ENCODE peak calls at places on chromosomes 12 and 14, in six cellular contexts. G is K562, Q is HCT116, R is SK-N-SH, D is endothelial cell of umbilical vein, Z is H1. V is an unnamed sample.

GRCh38 chr12:11568762-11569478 is 80.6 kb upstream of the ETV6 start:
- DNase-seq in D (no peak), Q (no peak), R (no peak), Z (no peak), G (no peak), V (no peak)

GRCh38 chr14:41986726-41987125 is 380.1 kb downstream of the LRFN5 start:
- DNase-seq in G (no peak), Q (peak), D (no peak), R (no peak), Z (no peak), V (no peak)

GRCh38 chr12:117025481-117026151 is 73.6 kb downstream of the TESC start:
- DNase-seq in R (peak), Z (peak), D (peak), Q (peak), G (peak), V (no peak)

GRCh38 chr12:107818984-107819383 is 44.5 kb downstream of the ASCL4 start:
- DNase-seq in Z (no peak), R (no peak), D (no peak), Q (no peak), G (no peak), V (no peak)

GRCh38 chr12:110224379-110225304 is 56.4 kb upstream of the ATP2A2 start:
- DNase-seq in Z (no peak), Q (no peak), G (no peak), D (peak), R (peak), V (peak)

GRCh38 chr12:25959069-25959961 is 833 bp downstream of the RASSF8 start:
- DNase-seq in G (no peak), Q (no peak), D (peak), R (peak), Z (peak), V (no peak)

GRCh38 chr12:124842073-124842749 is 21.5 kb downstream of the SCARB1 start:
- DNase-seq in Q (no peak), R (peak), D (no peak), G (no peak), Z (no peak), V (no peak)

GRCh38 chr12:88242161-88242925 is 100.2 kb downstream of the TMTC3 start:
- DNase-seq in Q (peak), R (no peak), Z (no peak), D (peak), G (no peak), V (no peak)

DNA sequence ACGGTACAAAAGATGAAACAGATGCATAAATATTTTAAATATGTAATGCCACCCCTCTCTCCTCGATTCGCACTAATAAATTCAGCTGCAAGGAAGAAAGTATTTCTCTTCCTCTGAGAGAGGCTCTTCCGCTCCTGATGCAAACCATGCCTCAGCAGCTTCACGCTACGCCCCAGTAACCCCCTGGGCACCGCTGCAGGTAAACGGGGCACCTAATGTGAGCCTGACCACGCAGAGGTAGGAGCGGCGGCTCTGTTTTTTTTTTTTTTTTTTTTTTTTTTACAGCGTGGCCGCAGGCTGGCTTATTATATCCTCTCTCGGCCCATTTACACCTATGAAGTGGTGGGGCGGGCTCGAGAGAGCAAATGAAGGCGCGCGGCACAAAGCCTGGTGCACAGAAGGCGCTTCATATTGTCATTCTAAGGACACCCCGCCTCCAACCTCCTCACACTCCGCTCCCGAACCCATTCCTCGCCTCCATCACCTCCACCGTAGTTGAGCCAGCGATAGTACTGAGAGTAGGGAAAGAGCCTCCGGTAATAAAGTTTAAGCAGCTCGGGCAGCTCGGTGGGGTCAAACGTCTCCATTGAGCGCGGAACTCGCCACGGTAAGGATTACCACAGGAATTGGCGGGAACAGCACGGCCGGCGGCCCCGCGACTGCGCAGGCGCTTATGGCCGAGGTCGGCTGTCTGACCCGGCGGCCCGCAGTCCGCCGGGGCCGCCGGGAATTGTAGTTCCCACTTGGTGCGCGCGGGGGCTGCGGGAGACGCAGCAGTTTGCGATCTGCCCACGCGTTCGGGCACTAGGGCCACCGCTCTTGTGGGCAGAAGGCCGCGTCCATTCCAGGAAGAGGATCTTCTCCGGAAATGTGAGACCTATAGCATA is at the start of gene PRIM1:
- DNase-seq in G (peak), D (peak), R (peak), Z (peak), Q (peak), V (peak)
- TF ChIP-seq POLR2AphosphoS5 in G (peak), D (no peak), R (peak), Z (peak), Q (peak), V (peak)

GRCh38 chr12:47754881-47755280 is 3.8 kb downstream of the RAPGEF3 start:
- DNase-seq in R (no peak), G (no peak), Z (no peak), Q (no peak), D (no peak), V (no peak)
- H3K9ac ChIP-seq in R (no peak), G (no peak), Z (no peak), Q (peak), D (no peak), V (no peak)

GRCh38 chr12:54352022-54352531 is 12.2 kb downstream of the GPR84 start:
- DNase-seq in D (no peak), Z (peak), G (peak), Q (no peak), R (peak), V (no peak)

GRCh38 chr12:54356228-54356627 is 8.1 kb downstream of the GPR84 start:
- DNase-seq in G (no peak), Q (no peak), Z (peak), D (no peak), R (no peak), V (no peak)

GRCh38 chr12:54350743-54351142 is 13.5 kb downstream of the GPR84 start:
- DNase-seq in Z (no peak), D (no peak), G (no peak), Q (no peak), R (no peak), V (no peak)

GRCh38 chr12:54355104-54355815 is 9.0 kb downstream of the GPR84 start:
- DNase-seq in G (no peak), R (no peak), Q (no peak), Z (peak), D (no peak), V (no peak)

DNA sequence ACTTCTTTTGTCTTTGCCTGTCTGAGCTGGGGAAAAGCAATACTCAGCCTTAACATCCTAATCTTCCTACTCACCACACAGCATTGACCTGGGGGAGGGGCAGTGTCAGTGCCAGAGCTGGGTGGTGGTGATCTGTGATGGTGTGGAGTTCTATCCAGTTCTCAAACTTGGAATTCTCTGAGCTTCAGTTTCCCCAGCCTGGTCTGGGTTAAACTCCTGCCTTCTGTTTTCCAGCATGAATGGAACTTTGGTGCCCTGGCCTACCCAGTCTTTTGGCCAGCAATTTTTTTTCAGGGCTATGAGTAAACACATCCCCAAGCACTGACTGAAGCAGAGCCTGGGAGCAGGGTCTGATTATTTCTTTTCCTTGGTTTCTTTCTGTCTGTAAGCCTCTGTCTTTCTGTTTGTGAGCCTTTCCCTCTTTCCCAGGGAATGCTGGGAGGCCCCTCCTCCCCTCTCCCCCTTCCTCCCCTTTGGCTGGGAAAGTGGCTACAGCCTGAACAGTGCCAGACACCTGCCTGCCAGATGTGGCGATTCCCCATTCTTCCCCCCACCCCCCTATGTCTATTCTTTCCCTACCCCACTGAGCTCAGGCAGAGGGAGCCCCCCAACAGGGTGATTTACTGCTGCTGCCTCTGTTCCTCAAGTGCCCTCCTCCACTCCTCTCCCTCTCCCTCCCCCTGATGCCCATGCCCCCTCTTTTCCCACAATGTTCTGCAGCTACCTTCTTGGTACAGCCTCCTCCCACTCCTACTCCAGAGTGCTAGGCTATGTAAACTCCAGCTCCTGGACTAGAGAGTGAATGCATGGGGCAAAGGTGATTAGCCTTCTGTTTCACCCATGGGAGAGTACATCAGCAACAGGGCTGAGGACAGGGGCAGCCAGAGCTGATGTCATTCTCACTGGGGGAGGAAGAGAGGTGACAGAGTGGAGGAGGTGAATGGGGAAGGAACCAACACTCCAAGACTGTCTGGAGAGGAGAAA is 11.1 kb downstream of the GPR84 start:
- DNase-seq in Z (peak), D (no peak), G (peak), Q (no peak), R (peak), V (peak)
- H3K4me3 ChIP-seq in Z (peak), D (no peak), G (no peak), Q (no peak), R (no peak), V (peak)

DNA sequence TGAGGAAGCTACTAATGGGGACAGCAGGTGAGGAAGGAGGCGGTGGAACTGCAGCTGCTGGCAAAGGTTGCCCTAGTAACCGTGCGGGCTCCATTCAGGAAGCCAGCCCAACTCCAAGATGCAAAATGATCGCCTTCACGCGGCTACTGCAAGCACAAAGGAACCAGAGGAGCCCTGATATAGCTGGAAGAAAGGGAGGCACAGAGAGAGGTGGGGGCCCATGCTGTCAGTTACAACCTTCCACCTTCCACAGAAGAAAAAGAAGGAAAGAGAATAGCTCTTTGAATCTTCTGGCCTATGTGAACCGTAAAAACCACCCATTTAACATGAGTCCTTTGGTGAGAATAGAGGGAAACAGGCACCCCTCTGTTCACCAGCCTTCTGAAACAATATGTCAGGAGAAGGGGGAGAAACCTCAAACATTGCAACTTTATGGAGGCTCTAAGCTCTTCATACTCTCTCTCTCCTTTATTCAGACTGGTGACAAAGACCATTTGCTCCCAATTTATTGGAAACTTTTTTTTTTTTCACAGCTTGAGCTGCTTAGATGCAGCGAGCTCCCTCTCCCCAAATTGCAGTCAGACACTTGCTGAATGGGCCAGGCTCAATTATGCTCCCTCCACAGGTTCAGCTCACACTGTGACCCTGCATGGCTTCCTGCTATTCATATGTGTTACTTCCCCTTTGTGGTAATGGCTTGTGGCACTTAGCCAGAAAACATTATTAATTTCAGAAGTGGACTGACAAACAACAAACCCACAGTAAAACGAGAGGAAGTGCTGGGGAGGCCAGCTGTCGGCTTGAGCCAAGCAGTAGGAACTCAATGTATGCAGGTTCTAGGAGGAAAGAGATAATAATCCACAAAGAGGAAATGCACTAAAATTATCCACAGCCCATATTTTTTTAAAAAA is 6.2 kb downstream of the DUSP6 start:
- DNase-seq in Q (peak), Z (peak), R (peak), G (no peak), D (peak), V (peak)
- TF ChIP-seq POLR2AphosphoS5 in Q (peak), Z (peak), R (no peak), G (no peak), D (peak), V (peak)

GRCh38 chr12:56104815-56105476 is 587 bp downstream of the PA2G4 start:
- DNase-seq in G (peak), Z (no peak), Q (no peak), R (peak), D (peak), V (no peak)

GRCh38 chr12:56104109-56104814 is at the start of gene PA2G4:
- DNase-seq in D (peak), Q (peak), G (peak), R (peak), Z (peak), V (peak)

GRCh38 chr12:56102683-56103065 is 1.7 kb upstream of the PA2G4 start:
- DNase-seq in Q (no peak), D (no peak), Z (no peak), R (no peak), G (no peak), V (no peak)

GRCh38 chr12:56103823-56104108 is 593 bp upstream of the PA2G4 start:
- DNase-seq in D (no peak), Q (no peak), G (no peak), R (no peak), Z (no peak), V (no peak)

DNA sequence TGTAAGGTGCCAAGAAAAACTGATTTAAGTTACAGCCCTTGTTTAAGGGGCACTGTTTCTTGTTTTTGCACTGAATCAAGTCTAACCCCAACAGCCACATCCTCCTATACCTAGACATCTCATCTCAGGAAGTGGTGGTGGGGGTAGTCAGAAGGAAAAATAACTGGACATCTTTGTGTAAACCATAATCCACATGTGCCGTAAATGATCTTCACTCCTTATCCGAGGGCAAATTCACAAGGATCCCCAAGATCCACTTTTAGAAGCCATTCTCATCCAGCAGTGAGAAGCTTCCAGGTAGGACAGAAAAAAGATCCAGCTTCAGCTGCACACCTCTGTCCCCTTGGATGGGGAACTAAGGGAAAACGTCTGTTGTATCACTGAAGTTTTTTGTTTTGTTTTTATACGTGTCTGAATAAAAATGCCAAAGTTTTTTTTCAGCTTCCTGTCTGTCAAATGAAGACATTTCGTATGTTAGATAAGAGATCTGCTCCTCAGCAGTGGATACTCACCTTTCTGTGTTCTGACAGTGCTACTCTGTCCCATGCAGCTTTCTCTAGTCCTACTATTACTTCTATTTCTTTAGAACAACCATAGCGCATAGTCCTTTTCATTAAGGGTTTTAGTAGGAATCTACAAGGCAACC is 1.2 kb upstream of the PA2G4 start:
- DNase-seq in Q (no peak), G (no peak), D (no peak), Z (no peak), R (no peak), V (no peak)
- H3K9ac ChIP-seq in Q (peak), G (peak), D (peak), Z (no peak), R (peak), V (peak)

GRCh38 chr14:60164404-60164716 is 838 bp downstream of the DHRS7 start:
- DNase-seq in Q (no peak), R (no peak), D (no peak), Z (no peak), G (no peak), V (no peak)

GRCh38 chr14:60163741-60164140 is 1.5 kb downstream of the DHRS7 start:
- DNase-seq in R (no peak), G (no peak), Q (no peak), D (no peak), Z (no peak), V (no peak)

GRCh38 chr14:60164717-60165546 is at the start of gene DHRS7:
- DNase-seq in G (peak), R (peak), Z (peak), Q (peak), D (peak), V (peak)

GRCh38 chr14:60165547-60165876 is 314 bp upstream of the DHRS7 start:
- DNase-seq in D (no peak), R (no peak), Z (no peak), Q (no peak), G (no peak), V (no peak)

DNA sequence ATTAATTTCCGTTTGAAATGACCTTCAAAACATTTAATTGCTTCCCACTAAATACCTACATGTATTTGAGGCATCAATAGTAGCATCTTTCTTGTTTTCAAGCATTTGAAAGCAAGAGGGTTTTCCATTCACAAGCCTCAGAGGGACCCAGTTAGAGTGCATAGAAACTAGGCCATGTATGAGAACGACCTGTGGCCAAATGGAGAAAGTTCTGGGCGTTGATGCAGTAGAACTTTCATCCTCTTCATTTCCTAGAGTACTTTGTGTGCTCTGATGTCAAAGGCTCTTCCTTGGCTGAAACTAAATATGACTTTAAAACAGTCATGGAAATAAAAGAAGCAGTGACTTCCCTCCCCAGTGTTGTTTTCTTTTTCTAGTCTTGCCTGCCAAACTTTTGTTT is 946 bp upstream of the DHRS7 start:
- DNase-seq in D (no peak), G (no peak), Q (no peak), Z (no peak), R (no peak), V (no peak)
- H3K4me3 ChIP-seq in D (no peak), G (no peak), Q (no peak), Z (no peak), R (no peak), V (no peak)

GRCh38 chr12:123102781-123103503 is 47.9 kb downstream of the PITPNM2 start:
- DNase-seq in Z (no peak), D (no peak), R (no peak), G (no peak), Q (no peak), V (no peak)

GRCh38 chr12:123104809-123105208 is 46.1 kb downstream of the PITPNM2 start:
- DNase-seq in R (no peak), D (no peak), Z (no peak), G (no peak), Q (no peak), V (no peak)

GRCh38 chr12:123107926-123108681 is 42.8 kb downstream of the PITPNM2 start:
- DNase-seq in Z (no peak), D (no peak), R (no peak), G (no peak), Q (no peak), V (no peak)

GRCh38 chr12:123106640-123107359 is 44.1 kb downstream of the PITPNM2 start:
- DNase-seq in D (peak), Q (no peak), G (peak), Z (no peak), R (no peak), V (no peak)

GRCh38 chr12:123105427-123105826 is 45.5 kb downstream of the PITPNM2 start:
- DNase-seq in G (no peak), D (peak), Z (no peak), R (no peak), Q (no peak), V (no peak)
- TF ChIP-seq POLR2AphosphoS5 in G (no peak), D (peak), Z (no peak), R (no peak), Q (no peak), V (no peak)

DNA sequence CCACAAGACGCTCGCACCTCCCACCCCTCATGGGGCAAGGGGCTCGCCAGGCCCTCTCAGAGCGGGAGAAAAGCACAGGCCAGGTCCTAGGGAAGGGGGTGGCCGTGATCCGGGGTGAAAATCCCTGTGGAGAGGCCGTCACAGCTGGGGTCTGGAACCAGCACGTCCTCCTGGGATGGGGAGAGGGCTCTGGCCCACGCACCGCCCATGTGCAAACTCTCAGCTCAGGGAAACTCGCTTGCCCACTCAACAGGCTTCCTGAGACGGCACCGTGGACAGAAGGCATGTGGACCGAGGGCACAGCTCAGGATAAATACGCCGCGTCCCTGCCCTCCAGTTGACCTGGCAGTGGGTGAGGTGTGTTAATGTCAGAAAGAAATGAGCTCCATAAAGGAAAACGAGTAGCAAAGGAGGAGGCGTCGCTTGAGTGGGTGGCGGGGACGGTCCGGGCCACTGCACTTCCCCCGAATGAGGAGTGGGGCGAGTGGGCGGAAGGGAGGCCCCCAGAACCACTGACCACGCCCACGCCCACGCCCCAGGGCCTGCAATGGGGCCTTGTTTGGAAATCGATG is 57.6 kb upstream of the GALNT9 start:
- DNase-seq in R (no peak), Z (no peak), G (no peak), D (no peak), Q (no peak), V (no peak)
- H3K9ac ChIP-seq in R (no peak), Z (no peak), G (no peak), D (no peak), Q (no peak), V (no peak)